ENCODE peak calls at places on chromosomes 1 and 21, in eight cellular contexts. H is BJ; J is NB4; K is prostate gland; Y is CD4-positive, alpha-beta memory T cell; Q is GM12864; X is hepatocyte; U is MG63. N is an unnamed sample.

GRCh38 chr1:107689157-107689556 is 275.8 kb downstream of the VAV3 start:
- DNase-seq in H (no peak), J (no peak), K (peak; percentile 83), Y (no peak), Q (no peak), X (peak; percentile 61), U (no peak), N (peak; percentile 7)

GRCh38 chr1:159175571-159175970 is 4.2 kb downstream of the CADM3 start:
- DNase-seq in H (no peak), J (no peak), K (no peak), Y (no peak), Q (no peak), X (no peak), U (no peak), N (no peak)

GRCh38 chr21:42102063-42102462 is 30.9 kb downstream of the UMODL1 start:
- DNase-seq in H (no peak), J (no peak), K (no peak), Y (no peak), Q (no peak), X (peak; percentile 52), U (no peak), N (no peak)

GRCh38 chr1:180927841-180928240 is 15.1 kb downstream of the KIAA1614 start:
- DNase-seq in H (no peak), J (no peak), K (no peak), Y (no peak), Q (no peak), X (no peak), U (no peak), N (peak; percentile 78)

GRCh38 chr1:172375227-172375631 is 45.3 kb upstream of the C1orf105 start:
- DNase-seq in H (no peak), J (no peak), K (no peak), Y (no peak), Q (no peak), X (no peak), U (no peak), N (no peak)

GRCh38 chr21:41670056-41670805 is 96.6 kb downstream of the RIPK4 start:
- DNase-seq in H (no peak), J (no peak), K (no peak), Y (no peak), Q (no peak), X (no peak), U (no peak), N (peak; percentile 44)

GRCh38 chr1:88740784-88741183 is 56.7 kb downstream of the PKN2 start:
- DNase-seq in H (no peak), J (no peak), K (no peak), Y (no peak), Q (no peak), X (no peak), U (no peak), N (no peak)

GRCh38 chr21:44423312-44423821 is 31.9 kb upstream of the LRRC3 start:
- DNase-seq in H (no peak), J (no peak), K (no peak), Y (no peak), Q (no peak), X (no peak), U (no peak), N (peak; percentile 56)

GRCh38 chr21:15682182-15682895 is 47.4 kb upstream of the USP25 start:
- DNase-seq in H (no peak), J (peak; percentile 90), K (no peak), Y (no peak), Q (no peak), X (no peak), U (no peak), N (no peak)

GRCh38 chr1:203607169-203607873 is 19.3 kb upstream of the ATP2B4 start:
- DNase-seq in H (peak; percentile 76), J (peak; percentile 90), K (no peak), Y (peak; percentile 76), Q (no peak), X (peak; percentile 55), U (peak; percentile 87), N (no peak)

GRCh38 chr1:175679931-175680652 is 63.3 kb downstream of the TNR start:
- DNase-seq in H (no peak), J (no peak), K (no peak), Y (no peak), Q (no peak), X (no peak), U (no peak), N (no peak)

GRCh38 chr1:62905309-62905708 is 121.4 kb downstream of the ATG4C start:
- DNase-seq in H (no peak), J (no peak), K (no peak), Y (no peak), Q (no peak), X (no peak), U (no peak), N (no peak)

GRCh38 chr1:2911391-2912178 is 109.7 kb upstream of the ACTRT2 start:
- DNase-seq in H (no peak), J (no peak), K (peak; percentile 59), Y (no peak), Q (no peak), X (no peak), U (no peak), N (no peak)

GRCh38 chr1:43454270-43455011 is 710 bp upstream of the HYI start:
- DNase-seq in H (peak; percentile 42), J (peak; percentile 15), K (peak; percentile 61), Y (peak; percentile 65), Q (peak; percentile 79), X (peak; percentile 76), U (peak; percentile 66), N (peak; percentile 94)

GRCh38 chr1:244319283-244320132 is 132.2 kb downstream of the ADSS2 start:
- DNase-seq in H (peak; percentile 59), J (peak; percentile 96), K (no peak), Y (peak; percentile 49), Q (peak; percentile 76), X (no peak), U (peak; percentile 12), N (no peak)

GRCh38 chr1:172325562-172325961 is 94.9 kb upstream of the C1orf105 start:
- DNase-seq in H (no peak), J (no peak), K (no peak), Y (no peak), Q (no peak), X (peak; percentile 50), U (peak; percentile 38), N (no peak)

GRCh38 chr1:34898220-34898820 is 31.1 kb downstream of the DLGAP3 start:
- DNase-seq in H (no peak), J (no peak), K (no peak), Y (no peak), Q (no peak), X (no peak), U (no peak), N (no peak)

GRCh38 chr1:205678286-205679111 is 1.8 kb downstream of the SLC45A3 start:
- DNase-seq in H (no peak), J (no peak), K (no peak), Y (no peak), Q (no peak), X (peak; percentile 42), U (no peak), N (peak; percentile 40)
- H3K4me3 ChIP-seq in H (no peak overlapping the region), J (no peak overlapping the region), K (peak overlapping the region; percentile 84), Y (no peak overlapping the region), Q (no peak overlapping the region), X (no peak overlapping the region), U (no peak overlapping the region), N (no peak overlapping the region)

DNA sequence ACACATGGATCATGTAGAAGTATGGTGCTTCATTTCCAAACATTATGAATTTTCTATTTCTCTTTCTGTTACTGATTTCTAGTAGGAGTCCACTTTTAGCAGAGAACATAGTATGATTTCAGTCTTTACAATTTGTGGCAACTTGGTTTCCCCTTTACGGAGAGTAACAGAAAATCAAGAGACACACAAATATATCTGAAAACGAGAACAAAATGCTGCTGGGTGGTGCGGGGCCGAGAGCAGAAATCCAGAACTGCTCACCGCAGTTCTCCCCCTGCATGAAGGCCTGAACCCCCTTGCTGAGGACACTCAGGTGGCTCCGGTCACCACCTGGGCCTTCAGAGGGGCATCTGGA is 94.5 kb upstream of the FMN2 start:
- DNase-seq in H (no peak), J (no peak), K (no peak), Y (no peak), Q (no peak), X (no peak), U (no peak), N (no peak)
- H3K4me3 ChIP-seq in H (no peak overlapping the region), J (no peak overlapping the region), K (no peak overlapping the region), Y (no peak overlapping the region), Q (no peak overlapping the region), X (no peak overlapping the region), U (no peak overlapping the region), N (peak overlapping the region; percentile 56)

DNA sequence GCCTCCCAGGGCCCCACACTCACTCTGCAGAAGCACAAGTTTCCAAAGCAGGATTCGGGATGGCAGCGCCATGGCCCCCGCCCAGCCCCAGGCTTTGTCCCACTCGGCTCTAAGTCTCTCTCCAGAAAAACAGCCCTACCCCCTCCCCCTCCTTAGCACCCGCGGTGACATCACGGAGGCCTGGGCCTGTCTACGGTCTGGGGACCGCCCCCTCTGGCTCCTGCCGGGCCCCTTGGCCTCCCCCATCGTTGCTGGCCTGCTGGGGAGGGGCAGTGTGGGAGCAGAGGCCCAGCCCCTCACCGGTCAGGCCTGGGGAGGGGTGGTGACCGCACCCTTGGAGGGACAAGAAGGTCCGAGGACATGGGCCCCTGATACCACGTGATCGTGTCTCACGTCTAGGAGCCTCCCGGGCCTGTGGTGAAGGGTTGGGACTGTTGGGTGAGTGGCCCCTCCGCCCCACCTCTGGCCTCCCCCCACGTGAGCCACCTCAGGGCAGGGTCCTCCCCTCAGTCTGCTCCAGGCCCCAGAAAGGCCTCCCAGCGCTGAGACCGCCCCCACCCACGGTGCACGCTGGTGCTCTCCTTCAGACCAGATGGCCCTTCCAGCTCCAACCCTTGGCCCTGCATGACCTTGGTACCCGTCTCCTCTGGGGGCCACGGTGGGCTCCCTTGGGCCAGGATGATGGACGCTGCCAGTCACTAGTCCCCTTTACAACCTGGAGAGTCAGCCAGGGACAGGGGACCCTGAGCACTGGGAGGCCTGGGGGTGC is at the start of gene MXRA8:
- DNase-seq in H (peak; percentile 73), J (no peak), K (no peak), Y (no peak), Q (no peak), X (peak; percentile 91), U (peak; percentile 99), N (peak; percentile 94)
- H3K4me3 ChIP-seq in H (peak within 1 kb of the TSS; percentile 95), J (no peak within 1 kb of the TSS), K (peak within 1 kb of the TSS; percentile 30), Y (no peak within 1 kb of the TSS), Q (no peak within 1 kb of the TSS), X (peak within 1 kb of the TSS; percentile 40), U (peak within 1 kb of the TSS; percentile 91), N (peak within 1 kb of the TSS; percentile 56)

GRCh38 chr1:196181594-196181878 is 426.7 kb downstream of the KCNT2 start:
- DNase-seq in H (no peak), J (no peak), K (no peak), Y (no peak), Q (no peak), X (no peak), U (no peak), N (no peak)

GRCh38 chr1:196180847-196181593 is 427.2 kb downstream of the KCNT2 start:
- DNase-seq in H (peak; percentile 86), J (peak; percentile 52), K (no peak), Y (no peak), Q (no peak), X (peak; percentile 10), U (peak; percentile 62), N (no peak)

DNA sequence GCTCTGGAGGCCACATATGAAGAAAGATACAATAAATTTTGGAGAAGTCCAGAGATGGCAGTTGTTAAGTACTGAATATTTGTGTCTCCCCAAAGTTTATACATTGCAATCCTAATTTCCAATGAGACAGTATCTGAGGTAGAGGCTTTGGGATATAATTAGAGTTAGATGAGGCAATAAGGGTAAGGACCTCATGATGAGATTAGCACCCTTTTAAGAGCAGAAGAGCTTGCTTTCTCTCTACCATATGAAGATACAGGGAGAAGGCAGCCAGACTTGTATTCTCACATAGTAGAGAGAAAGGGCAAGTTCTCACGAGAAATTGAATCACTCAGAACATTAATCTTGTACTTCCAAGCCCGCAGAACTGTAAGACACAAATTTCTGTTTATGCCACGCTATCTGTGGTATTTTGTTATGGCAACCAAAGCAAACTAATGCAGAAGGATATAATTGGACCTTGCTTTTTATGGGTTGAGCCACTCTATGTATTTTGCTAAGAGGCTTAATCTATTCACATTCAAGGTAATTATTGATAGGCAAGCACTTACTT is 430.1 kb downstream of the KCNT2 start:
- DNase-seq in H (no peak), J (no peak), K (no peak), Y (no peak), Q (no peak), X (no peak), U (no peak), N (no peak)
- H3K4me3 ChIP-seq in H (no peak overlapping the region), J (no peak overlapping the region), K (no peak overlapping the region), Y (no peak overlapping the region), Q (no peak overlapping the region), X (no peak overlapping the region), U (no peak overlapping the region), N (no peak overlapping the region)